ENCODE peak calls at places on chromosomes 3 and 15, in nine cellular contexts. I, N, R, O, X, B, H, G and D are unnamed samples.

GRCh38 chr3:130044370-130044769 is 37.3 kb upstream of the ALG1L2 start:
- DNase-seq in I (no peak), N (no peak), R (no peak), O (no peak), X (no peak), B (no peak), H (no peak), G (no peak), D (no peak)

GRCh38 chr15:63735449-63735848 is 98.3 kb downstream of the HERC1 start:
- DNase-seq in I (no peak), N (no peak), R (no peak), O (no peak), X (no peak), B (no peak), H (no peak), G (no peak), D (no peak)

GRCh38 chr3:12750658-12751071 is 8.4 kb downstream of the TMEM40 start:
- DNase-seq in I (no peak), N (no peak), R (no peak), O (no peak), X (no peak), B (peak), H (no peak), G (peak), D (no peak)

GRCh38 chr3:89098964-89099585 is 8.3 kb upstream of the EPHA3 start:
- DNase-seq in I (peak), N (peak), R (no peak), O (peak), X (no peak), B (no peak), H (no peak), G (peak), D (peak)

GRCh38 chr15:81054236-81054635 is 53.5 kb downstream of the TLNRD1 start:
- DNase-seq in I (no peak), N (no peak), R (no peak), O (no peak), X (no peak), B (no peak), H (no peak), G (peak), D (no peak)

GRCh38 chr3:174232658-174233429 is 626.3 kb upstream of the NAALADL2 start:
- DNase-seq in I (no peak), N (no peak), R (no peak), O (no peak), X (no peak), B (no peak), H (no peak), G (no peak), D (no peak)

GRCh38 chr15:26087395-26087794 is 224.3 kb upstream of the ATP10A start:
- DNase-seq in I (no peak), N (no peak), R (no peak), O (no peak), X (no peak), B (no peak), H (no peak), G (no peak), D (peak)

GRCh38 chr15:63602595-63602994 is 5.4 kb downstream of the FBXL22 start:
- DNase-seq in I (no peak), N (no peak), R (no peak), O (no peak), X (no peak), B (no peak), H (no peak), G (no peak), D (no peak)

GRCh38 chr3:154515921-154516320 is 85.9 kb upstream of the GPR149 start:
- DNase-seq in I (no peak), N (no peak), R (no peak), O (no peak), X (no peak), B (no peak), H (no peak), G (no peak), D (no peak)

GRCh38 chr3:116067275-116067674 is 378.0 kb downstream of the LSAMP start:
- DNase-seq in I (no peak), N (no peak), R (no peak), O (no peak), X (no peak), B (no peak), H (no peak), G (no peak), D (no peak)

GRCh38 chr3:38133209-38133556 is 3.7 kb downstream of the ACAA1 start:
- DNase-seq in I (no peak), N (no peak), R (no peak), O (no peak), X (no peak), B (no peak), H (no peak), G (no peak), D (no peak)

GRCh38 chr3:69086133-69086722 is 1.5 kb downstream of the ARL6IP5 start:
- DNase-seq in I (peak), N (peak), R (no peak), O (peak), X (no peak), B (no peak), H (peak), G (peak), D (peak)

GRCh38 chr3:82423485-82423884 is 662.0 kb upstream of the GBE1 start:
- DNase-seq in I (no peak), N (no peak), R (no peak), O (no peak), X (no peak), B (no peak), H (no peak), G (no peak), D (no peak)

GRCh38 chr15:27479232-27480140 is 508.5 kb downstream of the GABRG3 start:
- DNase-seq in I (no peak), N (no peak), R (peak), O (no peak), X (no peak), B (no peak), H (no peak), G (no peak), D (no peak)

GRCh38 chr3:43363621-43364266 is 77.4 kb downstream of the SNRK start:
- DNase-seq in I (no peak), N (no peak), R (no peak), O (no peak), X (no peak), B (no peak), H (no peak), G (no peak), D (no peak)

GRCh38 chr15:63073497-63074172 is 31.1 kb downstream of the TPM1 start:
- DNase-seq in I (peak), N (no peak), R (no peak), O (no peak), X (no peak), B (no peak), H (no peak), G (no peak), D (no peak)

GRCh38 chr3:136377499-136377898 is 127.4 kb downstream of the PCCB start:
- DNase-seq in I (no peak), N (no peak), R (no peak), O (no peak), X (no peak), B (no peak), H (no peak), G (no peak), D (no peak)

GRCh38 chr3:165636682-165637010 is 200.6 kb downstream of the BCHE start:
- DNase-seq in I (no peak), N (no peak), R (no peak), O (no peak), X (no peak), B (no peak), H (no peak), G (no peak), D (no peak)

GRCh38 chr3:57962448-57962834 is 45.8 kb upstream of the FLNB start:
- DNase-seq in I (no peak), N (no peak), R (no peak), O (no peak), X (no peak), B (no peak), H (no peak), G (no peak), D (no peak)

GRCh38 chr3:125375950-125376679 is 990 bp upstream of the ZNF148 start:
- DNase-seq in I (peak), N (no peak), R (no peak), O (no peak), X (no peak), B (no peak), H (no peak), G (no peak), D (no peak)

GRCh38 chr3:103966749-103967148 is 1400.0 kb upstream of the ALCAM start:
- DNase-seq in I (no peak), N (no peak), R (no peak), O (no peak), X (no peak), B (no peak), H (no peak), G (no peak), D (no peak)

GRCh38 chr3:54891540-54891897 is 36.3 kb downstream of the LRTM1 start:
- DNase-seq in I (peak), N (peak), R (no peak), O (peak), X (no peak), B (no peak), H (no peak), G (peak), D (no peak)

GRCh38 chr15:32849769-32850668 is 132.2 kb downstream of the GREM1 start:
- DNase-seq in I (peak), N (no peak), R (no peak), O (no peak), X (no peak), B (no peak), H (no peak), G (no peak), D (peak)

GRCh38 chr15:43948691-43949325 is 122.0 kb downstream of the WDR76 start:
- DNase-seq in I (no peak), N (no peak), R (no peak), O (no peak), X (no peak), B (peak), H (no peak), G (no peak), D (no peak)

GRCh38 chr3:155712008-155712407 is 32.9 kb downstream of the PLCH1 start:
- DNase-seq in I (no peak), N (no peak), R (no peak), O (no peak), X (no peak), B (peak), H (no peak), G (no peak), D (no peak)

GRCh38 chr3:72319202-72320095 is 528.8 kb downstream of the SHQ1 start:
- DNase-seq in I (no peak), N (no peak), R (no peak), O (no peak), X (no peak), B (no peak), H (no peak), G (no peak), D (no peak)